ENCODE peak calls at places on chromosomes 7 and 10, in seven cellular contexts. K is activated T-helper 1 cell treated with Interleukin-2 at 50 U/mL for 16 hours; E is LoVo; J is posterior cingulate gyrus; T is activated T-helper 9 cell treated with anti-CD3 and anti-CD28 coated beads, Interleukin-2, amount 50 U/mL, for 16 hours; M is NCI-H526; R is NCI-H1092. V is an unnamed sample.
A peak's percentile ranks its signal among the peaks of the same experiment; 100 is the strongest.

GRCh38 chr7:132065193-132065972 is 509.0 kb upstream of the PODXL start:
- DNase-seq in J (peak; percentile 73), E (peak; percentile 48), R (no peak), T (no peak), K (no peak), M (no peak), V (no peak)

GRCh38 chr10:129023057-129023456 is 444.0 kb upstream of the MGMT start:
- DNase-seq in K (no peak), T (no peak), R (no peak), M (no peak), E (no peak), J (no peak), V (no peak)

GRCh38 chr10:98967601-98968000 is 268.1 kb downstream of the HPSE2 start:
- DNase-seq in E (no peak), M (no peak), K (no peak), J (no peak), T (no peak), R (no peak), V (no peak)

GRCh38 chr10:80187465-80188409 is 17.6 kb downstream of the ANXA11 start:
- DNase-seq in M (peak; percentile 53), T (peak; percentile 37), K (peak; percentile 75), E (no peak), R (no peak), J (no peak), V (peak; percentile 80)

GRCh38 chr10:129047001-129047400 is 420.0 kb upstream of the MGMT start:
- DNase-seq in T (no peak), M (no peak), K (no peak), J (no peak), R (no peak), E (no peak), V (no peak)

GRCh38 chr10:43814611-43815010 is 165.9 kb upstream of the ZNF32 start:
- DNase-seq in T (no peak), J (no peak), K (no peak), R (no peak), M (no peak), E (no peak), V (no peak)

GRCh38 chr7:143351060-143351459 is 11.5 kb downstream of the FAM131B start:
- DNase-seq in T (no peak), K (no peak), M (no peak), J (peak; percentile 85), E (no peak), R (no peak), V (no peak)

GRCh38 chr10:96642973-96643372 is 56.2 kb upstream of the TM9SF3 start:
- DNase-seq in K (no peak), M (peak; percentile 60), J (no peak), E (no peak), R (peak; percentile 52), T (peak; percentile 4), V (peak; percentile 89)

GRCh38 chr7:138254444-138254843 is 178.2 kb downstream of the AKR1D1 start:
- DNase-seq in M (no peak), K (no peak), J (no peak), T (no peak), R (no peak), E (no peak), V (no peak)

GRCh38 chr10:75024971-75025523 is 86.4 kb upstream of the SAMD8 start:
- DNase-seq in K (no peak), M (no peak), E (no peak), J (no peak), R (no peak), T (no peak), V (no peak)

GRCh38 chr7:157008206-157009169 is 2.0 kb downstream of the MNX1 start:
- DNase-seq in M (peak; percentile 70), R (no peak), T (no peak), J (no peak), K (no peak), E (no peak), V (no peak)

GRCh38 chr7:133429371-133429770 is 176.5 kb downstream of the EXOC4 start:
- DNase-seq in J (no peak), M (no peak), E (no peak), R (no peak), T (no peak), K (no peak), V (no peak)

GRCh38 chr7:70738486-70738885 is 393.5 kb upstream of the GALNT17 start:
- DNase-seq in M (no peak), K (no peak), R (no peak), T (no peak), J (no peak), E (no peak), V (no peak)

GRCh38 chr7:18505870-18506460 is 10.4 kb downstream of the HDAC9 start:
- DNase-seq in K (no peak), E (no peak), R (no peak), M (no peak), T (no peak), J (no peak), V (no peak)

GRCh38 chr7:102891693-102892261 is 21.0 kb upstream of the LRRC17 start:
- DNase-seq in R (no peak), J (peak; percentile 72), T (no peak), M (no peak), K (no peak), E (peak; percentile 58), V (no peak)

GRCh38 chr7:29077854-29078253 is 68.5 kb downstream of the CPVL start:
- DNase-seq in J (no peak), M (no peak), E (no peak), R (no peak), T (no peak), K (no peak), V (no peak)

GRCh38 chr10:11759347-11759746 is 17.2 kb downstream of the ECHDC3 start:
- DNase-seq in T (no peak), R (no peak), E (no peak), M (no peak), J (no peak), K (no peak), V (no peak)

GRCh38 chr7:117530390-117530789 is 50.6 kb downstream of the CFTR start:
- DNase-seq in T (no peak), R (no peak), M (no peak), E (no peak), J (no peak), K (no peak), V (no peak)

GRCh38 chr10:71863203-71863602 is 12.2 kb upstream of the PSAP start:
- DNase-seq in J (no peak), T (no peak), E (no peak), R (no peak), K (no peak), M (no peak), V (no peak)

GRCh38 chr7:138352570-138353461 is 107.2 kb upstream of the TRIM24 start:
- DNase-seq in T (no peak), M (no peak), K (no peak), J (no peak), R (no peak), E (no peak), V (no peak)